ENCODE peak calls at places on chromosome 7, in eight cellular contexts. O is neural crest cell, Z is SK-N-SH, X is nephron progenitor cell, M is spleen, L is fibroblast of lung, E is psoas muscle, S is mammary epithelial cell. J is an unnamed sample.

GRCh38 chr7:131546583-131547111 is 9.8 kb downstream of the PODXL start:
- DNase-seq in O (peak; percentile 59), E (no peak), S (no peak), X (peak; percentile 52), L (no peak), M (peak; percentile 49), Z (peak; percentile 84), J (peak; percentile 72)

GRCh38 chr7:121395494-121395960 is 581 bp downstream of the FAM3C start:
- DNase-seq in S (no peak), O (no peak), E (no peak), X (no peak), M (peak; percentile 91), Z (peak; percentile 26), L (no peak), J (no peak)

GRCh38 chr7:17488829-17489228 is 190.4 kb downstream of the AHR start:
- DNase-seq in X (no peak), S (no peak), L (no peak), Z (no peak), O (no peak), M (no peak), E (no peak), J (no peak)

GRCh38 chr7:50567715-50568261 is 2.6 kb upstream of the DDC start:
- DNase-seq in L (no peak), Z (peak; percentile 42), M (no peak), X (no peak), S (no peak), E (no peak), O (no peak), J (no peak)

GRCh38 chr7:46972205-46972604 is 609.7 kb downstream of the TNS3 start:
- DNase-seq in X (no peak), L (peak; percentile 72), E (no peak), O (no peak), S (peak; percentile 67), Z (no peak), M (no peak), J (no peak)

GRCh38 chr7:44967571-44968446 is 11.0 kb downstream of the MYO1G start:
- DNase-seq in E (no peak), S (no peak), Z (peak; percentile 79), X (peak; percentile 45), O (no peak), M (peak; percentile 74), L (peak; percentile 32), J (no peak)

GRCh38 chr7:101352920-101353308 is 9.8 kb upstream of the COL26A1 start:
- DNase-seq in M (no peak), X (no peak), L (no peak), E (no peak), Z (no peak), S (no peak), O (no peak), J (no peak)

GRCh38 chr7:41222704-41223103 is 480.2 kb downstream of the INHBA start:
- DNase-seq in S (peak; percentile 83), X (no peak), M (no peak), Z (no peak), L (peak; percentile 77), E (no peak), O (no peak), J (no peak)

GRCh38 chr7:20787658-20788057 is 972 bp upstream of the SP8 start:
- DNase-seq in S (no peak), L (no peak), O (no peak), E (no peak), M (no peak), Z (no peak), X (no peak), J (no peak)

DNA sequence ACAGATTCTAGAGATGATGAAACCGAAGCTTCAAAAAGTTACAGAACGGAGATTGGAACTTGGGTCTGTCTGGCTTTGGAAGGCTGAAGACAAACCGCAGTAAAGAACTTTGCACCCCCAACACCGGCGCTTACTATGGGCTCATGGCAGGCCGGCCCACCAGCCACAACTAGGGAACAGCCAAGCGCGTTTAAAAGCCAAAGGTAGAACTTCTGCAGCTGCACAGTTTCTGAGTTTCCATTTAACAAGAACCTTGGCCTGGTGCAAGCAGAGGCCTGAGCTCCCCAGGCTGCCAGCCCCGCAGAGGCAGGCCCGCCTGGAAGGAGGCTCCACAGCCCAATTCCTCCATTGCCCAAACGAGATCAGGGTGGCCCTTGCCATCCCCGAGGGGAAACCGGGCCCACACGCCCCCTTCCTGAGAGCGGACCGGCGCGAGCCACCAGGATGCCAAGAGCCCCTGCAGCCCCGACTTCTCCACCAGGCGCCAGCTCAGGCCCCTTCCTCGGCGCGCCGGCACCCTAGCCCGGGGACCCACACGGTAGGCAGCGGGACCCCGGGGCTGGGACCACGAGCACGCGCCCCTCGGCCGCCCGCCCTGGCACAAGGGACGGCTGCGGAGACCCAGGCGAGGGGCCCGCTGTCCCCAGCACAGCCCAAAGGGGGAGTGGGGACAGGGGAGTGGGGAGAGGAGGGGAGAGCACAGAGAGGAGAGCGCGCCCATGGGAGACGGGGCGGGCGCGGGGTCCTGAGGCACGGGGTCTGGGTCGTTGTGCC is 566 bp downstream of the MAD1L1 start:
- DNase-seq in O (peak; percentile 20), S (peak; percentile 16), Z (peak; percentile 93), X (peak; percentile 59), M (peak; percentile 87), E (no peak), L (no peak), J (peak; percentile 45)
- TF ChIP-seq CTCF in O (peak; percentile 34), S (no peak), Z (no peak), X (no peak), M (no peak), E (no peak), L (no peak), J (no peak)

DNA sequence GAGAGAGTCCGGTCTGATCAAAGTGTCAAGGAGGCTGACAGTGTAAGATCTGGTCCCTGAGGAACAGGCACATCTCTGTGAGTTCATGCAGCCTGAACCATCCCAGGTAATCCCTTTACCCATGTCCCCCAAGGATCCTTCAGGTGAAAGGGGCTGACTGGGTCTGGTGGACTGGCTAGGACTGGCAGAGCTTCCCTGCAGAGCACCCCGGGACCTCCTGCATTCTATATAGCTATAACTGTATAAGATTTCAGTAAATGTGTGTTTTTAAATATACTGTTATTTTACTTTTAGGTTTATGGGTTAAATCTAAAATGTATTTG is 246.8 kb downstream of the ELMO1 start:
- DNase-seq in Z (no peak), E (no peak), M (no peak), X (no peak), L (no peak), O (no peak), S (no peak), J (no peak)
- TF ChIP-seq CTCF in Z (no peak), E (no peak), M (no peak), X (no peak), L (no peak), O (peak; percentile 12), S (no peak), J (peak; percentile 11)

GRCh38 chr7:95772298-95772770 is at the start of gene DYNC1I1:
- DNase-seq in E (peak; percentile 71), X (peak; percentile 85), S (peak; percentile 73), M (peak; percentile 85), O (peak; percentile 58), L (peak; percentile 38), Z (peak; percentile 94), J (peak; percentile 79)
- TF ChIP-seq CTCF in E (no peak), X (no peak), S (no peak), M (no peak), O (peak; percentile 17), L (no peak), Z (peak; percentile 8), J (no peak)

DNA sequence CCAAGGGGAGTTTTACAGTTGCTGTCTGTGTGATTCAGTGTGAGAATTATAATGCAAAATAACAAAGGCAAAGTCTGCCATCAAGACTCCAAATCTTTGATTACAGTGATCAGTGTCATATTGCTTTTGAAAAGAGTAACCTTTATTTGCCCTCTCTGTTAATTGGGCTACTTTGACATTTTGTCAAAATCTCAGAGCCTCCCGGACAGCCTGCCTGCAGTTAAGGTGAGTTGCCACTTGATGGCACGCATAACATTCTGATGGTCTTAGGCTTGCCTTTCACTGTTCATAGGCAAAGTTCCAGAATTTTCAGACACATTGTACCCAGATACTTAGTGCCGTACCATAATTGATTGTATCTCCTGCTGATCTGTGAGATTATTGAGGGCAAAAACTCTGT is 253.5 kb downstream of the ABCA13 start:
- DNase-seq in M (no peak), L (peak; percentile 2), Z (peak; percentile 14), X (peak; percentile 15), E (no peak), S (peak; percentile 48), O (no peak), J (no peak)
- TF ChIP-seq CTCF in M (peak; percentile 9), L (no peak), Z (peak; percentile 57), X (peak; percentile 59), E (no peak), S (peak; percentile 89), O (peak; percentile 74), J (peak; percentile 31)

DNA sequence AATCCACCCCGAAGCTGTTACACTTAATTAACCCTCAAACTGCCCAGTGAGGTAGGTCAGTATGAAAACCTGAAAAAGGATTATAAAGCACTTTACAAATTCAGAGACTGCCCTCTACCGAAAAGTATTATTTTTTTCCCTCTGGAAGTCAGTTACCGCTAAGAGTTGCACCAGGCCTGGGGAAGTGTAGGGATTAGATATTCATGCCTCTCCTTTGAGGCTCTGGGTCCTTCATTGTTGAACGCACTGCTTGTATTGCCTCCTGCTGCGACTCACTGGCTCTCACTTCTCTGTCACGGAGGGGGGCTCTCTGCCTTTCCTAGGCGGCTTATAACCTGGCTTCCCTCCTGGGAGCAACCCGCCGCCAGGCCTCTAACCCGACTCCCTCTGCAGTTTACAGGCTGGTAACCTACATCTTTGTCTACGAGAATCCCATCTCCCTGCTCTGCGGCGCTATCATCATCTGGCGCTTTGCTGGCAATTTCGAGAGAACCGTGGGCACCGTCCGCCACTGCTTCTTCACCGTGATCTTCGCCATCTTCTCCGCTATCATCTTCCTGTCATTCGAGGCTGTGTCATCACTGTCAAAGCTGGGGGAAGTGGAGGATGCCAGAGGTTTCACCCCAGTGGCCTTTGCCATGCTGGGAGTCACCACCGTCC is 2.7 kb downstream of the RHBDD2 start:
- DNase-seq in S (no peak), E (no peak), X (no peak), M (no peak), O (no peak), L (no peak), Z (no peak), J (no peak)
- TF ChIP-seq CTCF in S (no peak), E (no peak), X (no peak), M (no peak), O (no peak), L (peak; percentile 4), Z (no peak), J (no peak)

J was measured in glutamatergic neuron.